ENCODE peak calls at places on chromosomes 4 and X, in seven cellular contexts. U, C, D, Z, F, V and S are unnamed samples.

GRCh38 chr4:7486101-7486500 is 51.4 kb upstream of the PSAPL1 start:
- DNase-seq in U (no peak), C (no peak), D (no peak), Z (no peak), F (no peak), V (no peak), S (no peak)

GRCh38 chr4:26133840-26134239 is 187.0 kb upstream of the RBPJ start:
- DNase-seq in U (no peak), C (no peak), D (no peak), Z (no peak), F (no peak), V (no peak), S (no peak)

GRCh38 chr4:624705-625590 is at the start of gene PDE6B:
- DNase-seq in U (peak), C (no peak), D (no peak), Z (no peak), F (no peak), V (no peak), S (no peak)

GRCh38 chr4:43875655-43876054 is 573.0 kb downstream of the KCTD8 start:
- DNase-seq in U (no peak), C (no peak), D (no peak), Z (no peak), F (no peak), V (no peak), S (no peak)

GRCh38 chr4:165085946-165086345 is 26.7 kb downstream of the TMEM192 start:
- DNase-seq in U (no peak), C (no peak), D (no peak), Z (no peak), F (no peak), V (no peak), S (peak)

GRCh38 chr4:650461-650860 is 23.6 kb downstream of the ATP5ME start:
- DNase-seq in U (no peak), C (no peak), D (no peak), Z (peak), F (no peak), V (no peak), S (no peak)

GRCh38 chr4:1556541-1557220 is 127.4 kb downstream of the FAM53A start:
- DNase-seq in U (no peak), C (no peak), D (no peak), Z (no peak), F (no peak), V (no peak), S (no peak)

GRCh38 chr4:6047130-6047673 is 29.0 kb upstream of the C4orf50 start:
- DNase-seq in U (no peak), C (no peak), D (peak), Z (no peak), F (no peak), V (no peak), S (no peak)

GRCh38 chr4:328729-329128 is 8.9 kb upstream of the ZNF141 start:
- DNase-seq in U (no peak), C (no peak), D (no peak), Z (no peak), F (no peak), V (no peak), S (no peak)

GRCh38 chrX:40514376-40514775 is 66.4 kb upstream of the ATP6AP2 start:
- DNase-seq in U (no peak), C (no peak), D (no peak), Z (no peak), F (no peak), V (no peak), S (no peak)

GRCh38 chr4:165844151-165844550 is 28.9 kb upstream of the TLL1 start:
- DNase-seq in U (no peak), C (no peak), D (no peak), Z (no peak), F (no peak), V (no peak), S (no peak)

GRCh38 chr4:167713756-167714155 is 378.6 kb upstream of the ANXA10 start:
- DNase-seq in U (no peak), C (no peak), D (no peak), Z (no peak), F (no peak), V (no peak), S (no peak)

DNA sequence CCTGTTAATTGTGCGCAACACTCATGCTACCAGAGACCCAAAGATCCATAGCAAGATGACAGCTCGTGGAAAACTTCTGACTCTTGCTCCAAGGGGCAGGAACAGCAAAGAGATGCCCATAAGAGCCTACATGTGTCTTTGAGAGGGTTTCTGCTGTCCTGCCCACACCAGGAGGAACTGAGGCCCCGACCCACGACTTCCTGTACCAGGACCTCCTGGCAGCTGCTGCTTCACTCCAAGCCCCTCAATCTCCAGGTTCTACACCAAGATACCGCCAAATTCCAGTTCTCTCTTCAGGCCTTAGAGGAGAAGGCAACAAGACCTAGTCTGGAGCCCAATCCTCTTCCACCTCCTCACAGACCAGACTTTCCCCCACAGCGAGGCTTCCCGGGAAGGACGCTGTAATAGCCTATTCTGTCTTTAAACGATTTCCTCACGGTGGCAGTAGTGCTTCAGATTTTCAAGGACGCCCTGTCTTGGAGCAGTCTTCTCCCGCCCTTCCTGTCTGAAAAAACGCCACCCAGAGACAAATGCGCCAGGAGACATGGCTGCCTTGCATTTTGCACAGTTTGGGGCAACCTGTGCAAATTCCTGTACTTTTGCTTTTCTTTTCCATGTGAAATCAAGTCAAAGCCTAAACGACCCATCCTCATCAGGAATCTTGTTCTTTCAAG is 230.2 kb upstream of the STK26 start:
- DNase-seq in U (no peak), C (no peak), D (no peak), Z (no peak), F (peak), V (no peak), S (peak)
- H3K4me3 ChIP-seq in U (no peak), C (no peak), D (no peak), Z (no peak), F (peak), V (peak), S (no peak)

DNA sequence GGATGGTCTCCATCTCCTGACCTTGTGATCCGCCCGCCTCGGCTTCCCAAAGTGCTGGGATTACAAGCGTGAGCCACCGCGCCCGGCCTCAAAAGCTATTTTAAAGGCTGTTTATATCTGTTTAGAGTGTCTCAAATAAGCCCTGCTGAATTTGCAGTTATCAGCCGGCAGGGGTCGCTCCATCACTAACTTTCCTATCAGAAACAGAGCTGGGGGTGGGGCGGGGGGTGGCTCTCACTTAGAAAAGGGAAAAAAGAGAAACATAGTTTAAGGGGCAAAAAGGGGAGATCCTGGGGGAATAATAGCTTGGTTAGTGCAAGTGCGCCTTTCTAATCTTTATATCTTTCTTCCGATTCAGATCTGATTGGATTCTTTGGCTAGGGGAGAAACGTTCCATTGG is 450.7 kb downstream of the UBE2NL start:
- DNase-seq in U (no peak), C (no peak), D (no peak), Z (no peak), F (no peak), V (no peak), S (peak)
- TF ChIP-seq CTCF in U (no peak), C (no peak), D (peak), Z (no peak), F (no peak), V (no peak), S (no peak)

DNA sequence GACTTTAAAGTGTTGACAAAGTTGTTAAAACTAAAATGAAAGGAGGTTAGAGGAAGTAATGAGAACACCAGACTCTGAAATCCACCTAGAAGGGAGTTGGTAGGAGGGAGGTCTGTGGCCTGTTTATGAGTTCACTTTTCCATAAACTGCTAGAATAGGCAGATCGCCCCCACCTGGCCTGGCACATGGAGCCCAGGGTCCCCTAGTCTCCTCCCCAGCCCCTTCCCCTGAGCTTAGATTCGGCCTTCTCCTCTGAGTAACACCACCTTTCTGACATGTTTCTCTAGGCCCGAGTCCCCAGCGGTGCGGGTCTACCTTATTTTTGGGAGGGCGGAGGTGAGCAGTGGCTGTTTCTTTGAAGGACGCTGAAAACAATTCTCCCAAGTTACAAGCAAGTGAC is 54.5 kb upstream of the FAT1 start:
- DNase-seq in U (no peak), C (no peak), D (no peak), Z (no peak), F (no peak), V (no peak), S (no peak)
- H3K4me3 ChIP-seq in U (no peak), C (no peak), D (no peak), Z (no peak), F (no peak), V (no peak), S (no peak)

GRCh38 chrX:119181491-119181890 is 53.9 kb upstream of the KIAA1210 start:
- DNase-seq in U (no peak), C (no peak), D (peak), Z (no peak), F (no peak), V (no peak), S (peak)
- TF ChIP-seq CTCF in U (no peak), C (peak), D (peak), Z (no peak), F (no peak), V (peak), S (peak)

DNA sequence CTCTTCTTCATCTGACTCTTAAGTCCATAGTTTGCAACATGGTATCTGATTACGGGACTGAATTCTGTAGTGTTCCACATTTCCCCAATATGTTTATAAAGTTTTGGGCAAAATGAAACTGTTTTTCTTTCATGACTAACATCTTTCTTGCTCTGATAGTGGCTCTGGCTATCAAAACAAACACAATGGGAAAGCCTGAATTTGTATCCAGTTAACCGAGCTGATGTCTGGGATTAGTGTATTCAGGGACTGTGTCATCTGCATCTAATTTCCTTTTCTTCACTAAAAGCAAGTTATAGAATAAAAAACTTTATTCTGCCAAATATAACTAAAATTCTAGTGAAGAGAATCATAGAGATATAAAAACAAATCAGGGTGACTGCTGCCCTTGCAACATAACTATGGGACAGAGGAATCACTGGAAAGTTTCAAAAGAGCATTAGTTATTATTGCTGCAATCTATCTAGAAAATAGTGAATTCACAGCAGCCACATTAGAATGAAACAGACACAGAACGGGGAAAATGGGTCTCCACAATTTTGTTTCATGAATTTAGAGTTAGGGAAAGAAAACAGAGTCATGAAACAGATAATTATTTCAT is 61.3 kb downstream of the ANTXR2 start:
- DNase-seq in U (no peak), C (no peak), D (no peak), Z (no peak), F (no peak), V (no peak), S (peak)
- H3K4me3 ChIP-seq in U (no peak), C (no peak), D (no peak), Z (no peak), F (peak), V (no peak), S (no peak)

GRCh38 chr4:76435689-76436176 is 704 bp downstream of the SHROOM3 start:
- DNase-seq in U (no peak), C (no peak), D (no peak), Z (no peak), F (no peak), V (no peak), S (no peak)
- TF ChIP-seq CTCF in U (no peak), C (no peak), D (no peak), Z (no peak), F (no peak), V (no peak), S (no peak)

GRCh38 chr4:10097906-10098769 is 18.5 kb downstream of the WDR1 start:
- DNase-seq in U (no peak), C (no peak), D (no peak), Z (no peak), F (no peak), V (no peak), S (no peak)

GRCh38 chr4:10100734-10101216 is 15.8 kb downstream of the WDR1 start:
- DNase-seq in U (peak), C (no peak), D (no peak), Z (peak), F (no peak), V (no peak), S (peak)

GRCh38 chr4:10101559-10102192 is 14.9 kb downstream of the WDR1 start:
- DNase-seq in U (no peak), C (no peak), D (no peak), Z (no peak), F (no peak), V (no peak), S (no peak)

GRCh38 chr4:10098770-10099139 is 17.8 kb downstream of the WDR1 start:
- DNase-seq in U (no peak), C (no peak), D (peak), Z (no peak), F (no peak), V (no peak), S (no peak)

GRCh38 chr4:10099521-10100325 is 16.9 kb downstream of the WDR1 start:
- DNase-seq in U (no peak), C (no peak), D (no peak), Z (no peak), F (no peak), V (no peak), S (no peak)
- H3K4me3 ChIP-seq in U (no peak), C (no peak), D (no peak), Z (no peak), F (no peak), V (no peak), S (no peak)

GRCh38 chr4:8586671-8587468 is 5.7 kb upstream of the CPZ start:
- DNase-seq in U (peak), C (no peak), D (no peak), Z (peak), F (no peak), V (no peak), S (no peak)
- TF ChIP-seq CTCF in U (no peak), C (peak), D (peak), Z (no peak), F (no peak), V (no peak), S (no peak)